ENCODE peak calls at places on chromosomes 3 and 15, in six cellular contexts. M is pancreas, Y is suprapubic skin, G is cardiac muscle cell, L is astrocyte of the cerebellum, P is PC-3. E is an unnamed sample.

GRCh38 chr3:107531917-107532469 is 9.2 kb downstream of the BBX start:
- DNase-seq in M (no peak), Y (no peak), G (no peak), L (no peak), P (no peak), E (no peak)

GRCh38 chr3:171028025-171028778 is 1.7 kb upstream of the SLC2A2 start:
- DNase-seq in M (peak; percentile 29), Y (no peak), G (peak; percentile 92), L (peak; percentile 78), P (no peak), E (peak; percentile 76)

GRCh38 chr15:61364871-61365270 is 135.8 kb upstream of the RORA start:
- DNase-seq in M (peak; percentile 9), Y (no peak), G (no peak), L (no peak), P (no peak), E (no peak)

GRCh38 chr3:66101901-66102300 is 63.2 kb upstream of the MAGI1 start:
- DNase-seq in M (no peak), Y (no peak), G (no peak), L (no peak), P (no peak), E (no peak)

GRCh38 chr3:138781012-138781470 is 53.7 kb downstream of the PIK3CB start:
- DNase-seq in M (no peak), Y (no peak), G (no peak), L (no peak), P (no peak), E (no peak)

GRCh38 chr15:83784975-83785374 is 131.1 kb downstream of the ADAMTSL3 start:
- DNase-seq in M (no peak), Y (no peak), G (no peak), L (peak; percentile 18), P (peak; percentile 94), E (peak; percentile 8)

GRCh38 chr3:128336337-128337156 is 130.1 kb downstream of the DNAJB8 start:
- DNase-seq in M (no peak), Y (no peak), G (no peak), L (no peak), P (no peak), E (no peak)

GRCh38 chr3:179450901-179451334 is 352 bp downstream of the GNB4 start:
- DNase-seq in M (no peak), Y (peak; percentile 74), G (peak; percentile 40), L (no peak), P (no peak), E (no peak)

GRCh38 chr15:48577495-48577894 is 68.0 kb downstream of the FBN1 start:
- DNase-seq in M (no peak), Y (no peak), G (no peak), L (no peak), P (no peak), E (no peak)

GRCh38 chr3:42495393-42495792 is 7.0 kb upstream of the VIPR1 start:
- DNase-seq in M (no peak), Y (peak; percentile 6), G (no peak), L (no peak), P (no peak), E (no peak)

GRCh38 chr3:29514912-29515311 is 234.0 kb downstream of the RBMS3 start:
- DNase-seq in M (no peak), Y (no peak), G (no peak), L (no peak), P (peak; percentile 35), E (no peak)

GRCh38 chr3:58434511-58434910 is 879 bp upstream of the PDHB start:
- DNase-seq in M (no peak), Y (no peak), G (no peak), L (no peak), P (no peak), E (no peak)

GRCh38 chr3:125644036-125645025 is 49.0 kb upstream of the OSBPL11 start:
- DNase-seq in M (no peak), Y (peak; percentile 68), G (peak; percentile 57), L (no peak), P (no peak), E (no peak)

GRCh38 chr3:115861166-115861733 is 237.9 kb downstream of the GAP43 start:
- DNase-seq in M (no peak), Y (no peak), G (no peak), L (no peak), P (no peak), E (no peak)

GRCh38 chr3:49720383-49721164 is 1.1 kb upstream of the AMIGO3 start:
- DNase-seq in M (no peak), Y (peak; percentile 59), G (no peak), L (no peak), P (no peak), E (no peak)

GRCh38 chr15:37903932-37904493 is 30.4 kb upstream of the TMCO5A start:
- DNase-seq in M (no peak), Y (no peak), G (no peak), L (no peak), P (no peak), E (no peak)

GRCh38 chr3:61847784-61848462 is 286.6 kb downstream of the PTPRG start:
- DNase-seq in M (peak; percentile 31), Y (peak; percentile 71), G (peak; percentile 70), L (peak; percentile 36), P (no peak), E (no peak)

GRCh38 chr3:151467069-151467468 is 6.2 kb upstream of the IGSF10 start:
- DNase-seq in M (no peak), Y (no peak), G (no peak), L (no peak), P (no peak), E (no peak)

GRCh38 chr15:65054333-65055200 is 9.4 kb downstream of the SLC51B start:
- DNase-seq in M (peak; percentile 79), Y (peak; percentile 79), G (peak; percentile 79), L (no peak), P (peak; percentile 65), E (no peak)

GRCh38 chr3:49563766-49564165 is 9.5 kb downstream of the BSN start:
- DNase-seq in M (no peak), Y (no peak), G (no peak), L (no peak), P (no peak), E (no peak)

GRCh38 chr15:76470691-76471090 is 134.1 kb downstream of the ISL2 start:
- DNase-seq in M (no peak), Y (no peak), G (peak; percentile 34), L (peak; percentile 76), P (no peak), E (peak; percentile 7)

GRCh38 chr3:65854606-65855304 is 184.0 kb downstream of the MAGI1 start:
- DNase-seq in M (no peak), Y (no peak), G (no peak), L (no peak), P (peak; percentile 27), E (no peak)

GRCh38 chr3:121228971-121229370 is 316.8 kb downstream of the POLQ start:
- DNase-seq in M (no peak), Y (no peak), G (no peak), L (no peak), P (no peak), E (no peak)

GRCh38 chr3:145134738-145135137 is 1026.2 kb downstream of the PLOD2 start:
- DNase-seq in M (no peak), Y (no peak), G (no peak), L (peak; percentile 5), P (peak; percentile 41), E (no peak)

GRCh38 chr15:68419301-68420175 is 12.4 kb downstream of the ITGA11 start:
- DNase-seq in M (no peak), Y (no peak), G (no peak), L (no peak), P (no peak), E (no peak)

DNA sequence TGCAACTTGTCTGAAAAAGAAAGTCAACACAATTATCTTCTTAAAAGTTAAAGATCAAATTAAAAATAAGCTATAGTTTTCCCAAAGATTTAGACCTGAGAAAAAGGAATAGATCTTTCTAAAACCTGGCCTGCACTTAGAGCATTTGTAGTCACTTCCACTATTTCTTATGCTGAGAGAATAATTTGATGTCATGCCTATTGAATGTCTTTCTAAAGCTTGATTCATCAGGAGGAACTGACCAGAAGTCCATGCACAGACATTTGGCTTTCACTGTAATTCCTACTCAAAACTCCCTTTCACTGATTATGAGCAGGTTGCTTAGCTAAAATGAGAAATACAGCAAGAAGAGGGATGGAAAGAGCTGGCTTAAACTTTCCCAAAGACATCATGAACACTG is 4.3 kb downstream of the GREM1 start:
- DNase-seq in M (no peak), Y (no peak), G (no peak), L (no peak), P (no peak), E (no peak)
- H3K4me3 ChIP-seq in M (no peak overlapping the region), Y (no peak overlapping the region), G (no peak overlapping the region), L (no peak overlapping the region), P (no peak overlapping the region), E (no peak overlapping the region)

GRCh38 chr15:101251830-101252820 is at the start of gene CHSY1:
- DNase-seq in M (peak; percentile 91), Y (peak; percentile 95), G (peak; percentile 97), L (peak; percentile 86), P (peak; percentile 88), E (peak; percentile 63)
- TF ChIP-seq CTCF in M (no peak), Y (no peak), G (peak; percentile 13), L (no peak), P (peak; percentile 20), E (no peak)

GRCh38 chr15:81001180-81002003 is 669 bp downstream of the TLNRD1 start:
- DNase-seq in M (peak; percentile 54), Y (peak; percentile 85), G (peak; percentile 47), L (no peak), P (peak; percentile 50), E (no peak)

GRCh38 chr15:81002004-81002253 is 1.2 kb downstream of the TLNRD1 start:
- DNase-seq in M (no peak), Y (no peak), G (no peak), L (no peak), P (no peak), E (no peak)

GRCh38 chr15:81002254-81003022 is 1.7 kb downstream of the TLNRD1 start:
- DNase-seq in M (peak; percentile 33), Y (peak; percentile 67), G (peak; percentile 38), L (no peak), P (no peak), E (no peak)

GRCh38 chr15:81000626-81001179 is at the start of gene TLNRD1:
- DNase-seq in M (peak; percentile 89), Y (peak; percentile 94), G (peak; percentile 93), L (peak; percentile 70), P (peak; percentile 88), E (peak; percentile 60)

GRCh38 chr15:81003023-81003350 is 2.3 kb downstream of the TLNRD1 start:
- DNase-seq in M (no peak), Y (no peak), G (no peak), L (no peak), P (no peak), E (no peak)
- H3K4me3 ChIP-seq in M (peak overlapping the region; percentile 93), Y (peak overlapping the region; percentile 70), G (no peak overlapping the region), L (peak overlapping the region; percentile 77), P (peak overlapping the region; percentile 89), E (no peak overlapping the region)

DNA sequence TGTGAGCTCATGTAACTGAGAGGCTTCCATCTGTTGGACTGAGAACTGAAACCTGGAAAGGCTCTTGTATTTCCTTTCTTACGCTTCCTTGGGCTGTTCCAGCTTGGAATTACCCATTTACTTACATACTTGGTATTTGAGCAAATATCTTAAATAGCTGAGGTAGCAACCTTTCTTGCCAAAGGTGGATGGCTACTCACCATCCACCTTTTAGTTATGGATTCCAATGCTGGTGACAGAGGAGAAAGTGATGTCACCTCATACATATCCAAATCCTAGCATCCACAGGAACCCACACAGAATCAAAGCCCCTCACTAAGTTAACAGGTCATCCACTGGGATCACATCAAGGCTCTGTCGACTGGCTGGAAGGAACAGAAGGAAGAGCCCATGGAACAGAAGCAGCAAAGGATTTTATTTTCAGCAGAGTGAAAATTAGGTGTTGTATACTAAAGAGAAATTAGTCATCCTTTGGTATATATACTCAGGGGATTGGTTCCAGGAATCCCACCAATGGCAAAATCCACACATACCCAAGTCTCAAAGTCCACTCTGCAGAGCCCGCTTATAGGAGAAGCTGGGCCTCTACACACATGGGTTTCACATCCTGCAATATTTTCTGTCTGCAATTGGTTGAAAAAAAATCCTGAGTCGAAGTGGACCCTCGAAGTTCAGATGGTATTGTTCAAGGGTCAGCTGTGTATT is 20.7 kb downstream of the VGLL4 start:
- DNase-seq in M (no peak), Y (no peak), G (no peak), L (no peak), P (no peak), E (no peak)
- TF ChIP-seq CTCF in M (no peak), Y (no peak), G (no peak), L (no peak), P (no peak), E (no peak)